ENCODE peak calls at places on chromosomes 2 and 18, in seven cellular contexts. S, Z, D, Y, B, M and W are unnamed samples.

GRCh38 chr18:26470011-26470637 is 78.2 kb downstream of the KCTD1 start:
- DNase-seq in Y (no peak), B (peak), M (no peak), S (no peak), Z (no peak), D (no peak), W (peak)

GRCh38 chr2:146317959-146318358 is 1526.9 kb upstream of the ACVR2A start:
- DNase-seq in M (no peak), Y (no peak), S (no peak), D (no peak), B (no peak), Z (no peak), W (no peak)

GRCh38 chr2:44722002-44722625 is 219.4 kb upstream of the SIX3 start:
- DNase-seq in Y (no peak), D (no peak), M (no peak), Z (no peak), B (no peak), S (no peak), W (no peak)

GRCh38 chr18:2513616-2514015 is 57.7 kb downstream of the METTL4 start:
- DNase-seq in B (no peak), Z (no peak), S (no peak), M (no peak), Y (no peak), D (no peak), W (peak)

GRCh38 chr2:208134928-208135586 is 5.4 kb upstream of the CRYGC start:
- DNase-seq in M (no peak), S (no peak), Y (no peak), D (no peak), B (no peak), Z (no peak), W (no peak)

GRCh38 chr18:22551536-22552151 is 133.9 kb upstream of the CTAGE1 start:
- DNase-seq in M (no peak), B (no peak), S (no peak), Z (no peak), D (no peak), Y (no peak), W (no peak)

GRCh38 chr18:58502628-58503027 is 126.3 kb downstream of the ALPK2 start:
- DNase-seq in S (no peak), B (peak), M (no peak), D (no peak), Z (no peak), Y (no peak), W (peak)

GRCh38 chr2:70035344-70035844 is 51.9 kb upstream of the PCBP1 start:
- DNase-seq in Y (no peak), S (no peak), Z (no peak), M (no peak), B (no peak), D (no peak), W (no peak)

GRCh38 chr18:3510896-3511295 is 60.9 kb downstream of the TGIF1 start:
- DNase-seq in M (no peak), Y (no peak), D (no peak), S (no peak), Z (no peak), B (no peak), W (no peak)

GRCh38 chr18:61546598-61546997 is 213.4 kb downstream of the CDH20 start:
- DNase-seq in D (no peak), M (no peak), S (no peak), B (no peak), Z (no peak), Y (no peak), W (no peak)

GRCh38 chr18:42298744-42299685 is 344.0 kb downstream of the PIK3C3 start:
- DNase-seq in Y (peak), B (peak), D (peak), Z (peak), M (peak), S (peak), W (peak)

GRCh38 chr2:135909976-135910375 is 33.7 kb upstream of the MCM6 start:
- DNase-seq in B (no peak), M (no peak), Z (no peak), D (no peak), S (no peak), Y (no peak), W (no peak)

GRCh38 chr2:12389354-12390045 is 327.2 kb upstream of the TRIB2 start:
- DNase-seq in M (no peak), D (no peak), B (no peak), Y (no peak), S (no peak), Z (no peak), W (no peak)

GRCh38 chr18:25306671-25307070 is 45.3 kb downstream of the ZNF521 start:
- DNase-seq in Z (no peak), D (no peak), S (no peak), B (no peak), Y (no peak), M (no peak), W (no peak)

GRCh38 chr2:217943379-217944321 is 59.1 kb downstream of the TNS1 start:
- DNase-seq in D (no peak), Z (peak), S (no peak), Y (peak), B (no peak), M (peak), W (no peak)

GRCh38 chr2:18078206-18078605 is 199.7 kb downstream of the KCNS3 start:
- DNase-seq in D (no peak), M (no peak), S (no peak), Z (no peak), B (no peak), Y (no peak), W (no peak)

GRCh38 chr18:25126751-25127150 is 225.2 kb downstream of the ZNF521 start:
- DNase-seq in Z (no peak), D (no peak), M (no peak), S (no peak), Y (no peak), B (no peak), W (no peak)

GRCh38 chr2:149782566-149782965 is 195.0 kb upstream of the MMADHC start:
- DNase-seq in S (no peak), B (no peak), D (no peak), Z (no peak), Y (no peak), M (no peak), W (no peak)

GRCh38 chr2:176643711-176644110 is 374.5 kb downstream of the MTX2 start:
- DNase-seq in S (no peak), Z (no peak), Y (no peak), B (peak), M (peak), D (no peak), W (peak)

GRCh38 chr2:202762546-202762945 is 109.0 kb downstream of the ICA1L start:
- DNase-seq in M (no peak), B (no peak), S (peak), Z (no peak), Y (no peak), D (peak), W (no peak)

GRCh38 chr2:5491486-5491885 is 200.7 kb upstream of the SOX11 start:
- DNase-seq in S (no peak), B (no peak), D (no peak), Z (no peak), M (no peak), Y (no peak), W (no peak)

GRCh38 chr2:9805435-9806297 is 37.6 kb upstream of the TAF1B start:
- DNase-seq in Z (no peak), D (no peak), M (no peak), B (no peak), S (no peak), Y (no peak), W (no peak)

GRCh38 chr18:58267493-58267892 is 223.5 kb downstream of the NEDD4L start:
- DNase-seq in S (no peak), B (no peak), Y (no peak), Z (no peak), D (no peak), M (no peak), W (no peak)

GRCh38 chr2:108382196-108382595 is 4.4 kb downstream of the SULT1C4 start:
- DNase-seq in D (no peak), Y (no peak), M (no peak), B (no peak), S (no peak), Z (no peak), W (no peak)

GRCh38 chr2:208783184-208783583 is 376.6 kb downstream of the PTH2R start:
- DNase-seq in Z (no peak), B (no peak), D (no peak), Y (no peak), M (no peak), S (no peak), W (no peak)

GRCh38 chr2:71713581-71714580 is 260.5 kb downstream of the DYSF start:
- DNase-seq in D (no peak), S (no peak), Y (no peak), B (no peak), M (no peak), Z (no peak), W (no peak)

GRCh38 chr2:46047280-46047679 is 249.9 kb upstream of the EPAS1 start:
- DNase-seq in S (no peak), M (no peak), D (no peak), Y (no peak), Z (no peak), B (no peak), W (no peak)

GRCh38 chr2:101111262-101111838 is 39.8 kb downstream of the TBC1D8 start:
- DNase-seq in S (no peak), D (no peak), Z (no peak), M (no peak), Y (no peak), B (no peak), W (no peak)

GRCh38 chr2:3479430-3480320 is 39.7 kb downstream of the ADI1 start:
- DNase-seq in D (no peak), B (no peak), M (no peak), Y (no peak), Z (no peak), S (no peak), W (no peak)

GRCh38 chr2:232979871-232980461 is 33.1 kb downstream of the NGEF start:
- DNase-seq in Y (no peak), B (no peak), D (no peak), Z (no peak), M (no peak), S (no peak), W (no peak)